ENCODE peak calls at places on chromosome 4, in ten cellular contexts. K is mesendoderm, O is right atrium auricular region, Z is left ventricle myocardium inferior, R is esophagus squamous epithelium, A is PC-9, T is right lobe of liver, N is sigmoid colon, X is ovary, J is tibial artery. P is an unnamed sample.

GRCh38 chr4:8192748-8193738 is 6.0 kb upstream of the SH3TC1 start:
- DNase-seq in K (no peak), O (no peak), Z (peak; percentile 50), R (no peak), A (no peak), T (peak; percentile 61), N (no peak), X (no peak), J (peak; percentile 61), P (no peak)

GRCh38 chr4:105551968-105552746 is at the start of gene ARHGEF38:
- DNase-seq in K (peak; percentile 13), O (no peak), Z (no peak), R (no peak), A (peak; percentile 70), T (no peak), N (no peak), X (no peak), J (no peak), P (peak; percentile 85)

GRCh38 chr4:158588285-158588684 is 66.6 kb downstream of the RXFP1 start:
- DNase-seq in K (no peak), O (no peak), Z (no peak), R (no peak), A (no peak), T (no peak), N (no peak), X (no peak), J (no peak), P (no peak)

GRCh38 chr4:38046735-38047487 is 86.7 kb downstream of the PTTG2 start:
- DNase-seq in K (peak; percentile 79), O (no peak), Z (no peak), R (no peak), A (no peak), T (no peak), N (no peak), X (no peak), J (no peak), P (no peak)

GRCh38 chr4:1402516-1403101 is 3.6 kb downstream of the NKX1-1 start:
- DNase-seq in K (no peak), O (no peak), Z (no peak), R (no peak), A (no peak), T (peak; percentile 55), N (peak; percentile 56), X (peak; percentile 7), J (no peak), P (peak; percentile 64)

GRCh38 chr4:121272526-121272925 is 108.3 kb downstream of the QRFPR start:
- DNase-seq in K (peak; percentile 92), O (no peak), Z (no peak), R (no peak), A (peak; percentile 84), T (no peak), N (no peak), X (no peak), J (no peak), P (no peak)

GRCh38 chr4:176482972-176483371 is 163.2 kb downstream of the SPCS3 start:
- DNase-seq in K (no peak), O (no peak), Z (no peak), R (no peak), A (no peak), T (no peak), N (no peak), X (no peak), J (no peak), P (no peak)

GRCh38 chr4:48342559-48342878 is 1.2 kb downstream of the SLAIN2 start:
- DNase-seq in K (no peak), O (no peak), Z (no peak), R (no peak), A (no peak), T (no peak), N (no peak), X (no peak), J (no peak), P (no peak)

GRCh38 chr4:113292371-113293042 is 243.1 kb downstream of the ANK2 start:
- DNase-seq in K (peak; percentile 72), O (no peak), Z (peak; percentile 37), R (no peak), A (no peak), T (no peak), N (peak; percentile 80), X (peak; percentile 58), J (peak; percentile 42), P (peak; percentile 72)

GRCh38 chr4:55116450-55116849 is 8.9 kb downstream of the KDR start:
- DNase-seq in K (peak; percentile 87), O (no peak), Z (no peak), R (no peak), A (no peak), T (no peak), N (no peak), X (no peak), J (no peak), P (no peak)

GRCh38 chr4:108010167-108010566 is 20.5 kb downstream of the HADH start:
- DNase-seq in K (no peak), O (no peak), Z (no peak), R (no peak), A (no peak), T (no peak), N (no peak), X (no peak), J (no peak), P (no peak)

GRCh38 chr4:81152839-81153713 is 61.9 kb downstream of the PRKG2 start:
- DNase-seq in K (no peak), O (no peak), Z (no peak), R (no peak), A (no peak), T (no peak), N (no peak), X (no peak), J (no peak), P (no peak)

DNA sequence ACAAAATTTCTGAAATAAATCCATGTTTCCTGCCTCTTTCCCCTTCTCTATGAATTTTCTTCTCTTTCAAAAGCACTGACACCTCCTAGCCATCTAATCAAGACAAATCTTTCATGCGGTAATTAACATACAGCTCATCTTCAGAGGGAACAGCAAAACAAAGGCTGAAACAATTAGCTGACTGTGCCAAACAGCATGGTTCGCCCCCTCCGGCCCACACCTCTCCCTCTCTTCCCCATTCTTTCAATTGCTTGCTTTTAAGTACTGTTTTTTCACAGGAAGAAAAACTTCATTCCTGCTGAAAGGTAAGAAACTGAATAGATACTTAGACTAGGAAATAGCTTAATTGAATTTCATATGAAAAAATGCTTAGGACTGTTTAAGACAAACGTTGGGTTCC is 291.1 kb upstream of the NOCT start:
- DNase-seq in K (peak; percentile 43), O (no peak), Z (no peak), R (no peak), A (no peak), T (no peak), N (no peak), X (no peak), J (no peak), P (no peak)
- H3K27ac ChIP-seq in K (no peak overlapping the region), O (no peak overlapping the region), Z (no peak overlapping the region), R (no peak overlapping the region), A (no peak overlapping the region), T (no peak overlapping the region), N (no peak overlapping the region), X (no peak overlapping the region), J (no peak overlapping the region), P (no peak overlapping the region)

DNA sequence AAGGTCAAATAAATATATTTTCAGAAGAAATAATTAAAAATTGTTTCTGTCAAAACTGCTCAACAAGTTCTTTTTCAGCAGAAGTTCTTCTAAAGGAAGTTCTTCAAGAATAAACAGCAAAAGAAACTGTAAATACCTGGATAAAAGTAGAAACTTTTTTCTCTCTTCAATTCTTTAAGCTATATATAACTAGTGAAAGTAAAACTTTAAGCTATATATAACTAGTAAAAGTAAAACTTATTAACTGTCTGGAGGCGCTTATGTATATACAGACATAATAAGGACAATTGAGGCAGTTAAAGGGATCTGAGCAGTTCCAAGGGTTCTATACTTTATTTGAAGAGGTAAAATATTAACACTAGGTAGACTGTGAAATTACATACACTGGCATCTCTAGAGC is 126.9 kb downstream of the LRBA start:
- DNase-seq in K (no peak), O (no peak), Z (no peak), R (no peak), A (no peak), T (no peak), N (no peak), X (no peak), J (no peak), P (no peak)
- H3K4me1 ChIP-seq in K (no peaks in the 10 kb centered on the region), O (no peaks in the 10 kb centered on the region), Z (no peaks in the 10 kb centered on the region), R (peaks cover 6% of the 10 kb centered on the region), A (peaks cover 5% of the 10 kb centered on the region), T (no peaks in the 10 kb centered on the region), N (no peaks in the 10 kb centered on the region), X (no peaks in the 10 kb centered on the region), J (no peaks in the 10 kb centered on the region), P (no peaks in the 10 kb centered on the region)

GRCh38 chr4:186642998-186643397 is 80.7 kb downstream of the FAT1 start:
- DNase-seq in K (no peak), O (no peak), Z (peak; percentile 38), R (no peak), A (no peak), T (no peak), N (no peak), X (no peak), J (no peak), P (no peak)
- H3K27ac ChIP-seq in K (no peak overlapping the region), O (no peak overlapping the region), Z (no peak overlapping the region), R (no peak overlapping the region), A (no peak overlapping the region), T (peak overlapping the region; percentile 75), N (no peak overlapping the region), X (no peak overlapping the region), J (no peak overlapping the region), P (peak overlapping the region; percentile 53)

GRCh38 chr4:128818442-128818841 is 8.9 kb downstream of the JADE1 start:
- DNase-seq in K (no peak), O (no peak), Z (no peak), R (no peak), A (no peak), T (no peak), N (no peak), X (no peak), J (no peak), P (no peak)

GRCh38 chr4:128820631-128821119 is 11.2 kb downstream of the JADE1 start:
- DNase-seq in K (no peak), O (no peak), Z (no peak), R (no peak), A (no peak), T (no peak), N (no peak), X (no peak), J (no peak), P (no peak)

GRCh38 chr4:128819082-128819742 is 9.7 kb downstream of the JADE1 start:
- DNase-seq in K (peak; percentile 55), O (no peak), Z (no peak), R (no peak), A (no peak), T (no peak), N (no peak), X (no peak), J (no peak), P (no peak)

GRCh38 chr4:128823025-128823661 is 13.6 kb downstream of the JADE1 start:
- DNase-seq in K (no peak), O (no peak), Z (no peak), R (no peak), A (peak; percentile 56), T (no peak), N (no peak), X (no peak), J (no peak), P (no peak)

DNA sequence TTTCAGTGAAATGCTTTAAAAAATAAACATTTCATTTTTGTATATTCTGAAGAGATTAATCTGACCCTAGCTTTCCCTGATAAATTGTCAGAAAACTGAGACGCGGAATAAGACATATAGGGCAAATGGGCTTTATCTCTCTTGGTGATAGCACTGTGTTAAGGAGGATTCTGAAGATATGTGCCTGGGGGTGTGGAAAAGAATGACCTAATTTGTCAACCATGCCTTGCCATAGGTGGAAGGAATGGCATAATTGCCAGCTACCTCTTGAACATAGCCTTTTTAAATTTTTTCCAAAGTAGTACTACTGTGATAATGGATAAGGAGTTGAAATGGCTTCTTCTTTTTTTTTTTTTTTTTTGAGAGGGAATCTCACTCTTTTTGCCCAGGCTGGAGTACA is 11.7 kb downstream of the JADE1 start:
- DNase-seq in K (peak; percentile 88), O (no peak), Z (no peak), R (no peak), A (no peak), T (no peak), N (no peak), X (no peak), J (no peak), P (no peak)
- H3K4me1 ChIP-seq in K (peaks cover 11% of the 10 kb centered on the region), O (peaks cover 34% of the 10 kb centered on the region), Z (peaks cover 88% of the 10 kb centered on the region), R (peaks cover 55% of the 10 kb centered on the region), A (peaks cover 13% of the 10 kb centered on the region), T (no peaks in the 10 kb centered on the region), N (peaks cover 41% of the 10 kb centered on the region), X (peaks cover 11% of the 10 kb centered on the region), J (peaks cover 12% of the 10 kb centered on the region), P (peaks cover 17% of the 10 kb centered on the region)

P was measured in kidney.